ENCODE peak calls at places on chromosome 9, in nine cellular contexts. C, J, B, Z, G, S, O, A and T are unnamed samples.

GRCh38 chr9:79671558-79671957 is 99.8 kb downstream of the TLE4 start:
- DNase-seq in S (peak), O (no peak), G (no peak), J (no peak), C (peak), A (no peak), Z (no peak), B (no peak), T (no peak)

GRCh38 chr9:69999331-69999730 is 44.3 kb upstream of the MAMDC2 start:
- DNase-seq in S (no peak), C (no peak), B (no peak), G (no peak), A (no peak), J (no peak), Z (no peak), O (no peak), T (no peak)

GRCh38 chr9:129378241-129378661 is 200.2 kb upstream of the IER5L start:
- DNase-seq in B (no peak), Z (no peak), S (no peak), O (no peak), C (no peak), J (no peak), G (no peak), A (no peak), T (no peak)

GRCh38 chr9:93061791-93062299 is 3.3 kb downstream of the SUSD3 start:
- DNase-seq in A (no peak), Z (no peak), C (peak), O (peak), J (peak), S (no peak), G (no peak), B (no peak), T (peak)

GRCh38 chr9:38700695-38701094 is 19.2 kb downstream of the FAM240B start:
- DNase-seq in Z (no peak), B (peak), G (peak), A (no peak), S (no peak), J (no peak), O (no peak), C (peak), T (no peak)

GRCh38 chr9:73494894-73495293 is 343.2 kb downstream of the ANXA1 start:
- DNase-seq in C (no peak), B (no peak), O (no peak), S (no peak), G (no peak), Z (no peak), A (no peak), J (no peak), T (no peak)

GRCh38 chr9:89375181-89375760 is 57.0 kb downstream of the SECISBP2 start:
- DNase-seq in G (no peak), A (no peak), C (no peak), J (peak), S (peak), O (peak), Z (no peak), B (no peak), T (peak)

GRCh38 chr9:116101516-116101915 is 52.1 kb upstream of the PAPPA start:
- DNase-seq in Z (no peak), A (no peak), O (no peak), J (no peak), G (peak), S (peak), C (peak), B (peak), T (no peak)

GRCh38 chr9:95641591-95641990 is 124.8 kb upstream of the PTCH1 start:
- DNase-seq in Z (no peak), O (no peak), A (no peak), G (peak), S (no peak), C (no peak), B (peak), J (no peak), T (no peak)

GRCh38 chr9:132602207-132602606 is 19.8 kb downstream of the BARHL1 start:
- DNase-seq in Z (no peak), C (no peak), G (no peak), B (no peak), A (no peak), O (no peak), J (no peak), S (no peak), T (no peak)

GRCh38 chr9:928363-929042 is 48.0 kb upstream of the DMRT3 start:
- DNase-seq in S (no peak), O (no peak), Z (no peak), C (peak), A (no peak), J (peak), G (peak), B (no peak), T (peak)

GRCh38 chr9:131418143-131419028 is 24.5 kb downstream of the PRRC2B start:
- DNase-seq in Z (no peak), G (no peak), B (no peak), S (peak), C (no peak), A (no peak), J (no peak), O (no peak), T (no peak)

GRCh38 chr9:36504154-36504550 is 68.5 kb upstream of the MELK start:
- DNase-seq in O (no peak), C (no peak), J (no peak), G (no peak), A (no peak), S (no peak), Z (peak), B (no peak), T (no peak)

GRCh38 chr9:76400534-76401096 is 6.4 kb upstream of the RFK start:
- DNase-seq in B (no peak), J (no peak), O (no peak), A (no peak), G (no peak), Z (no peak), S (no peak), C (no peak), T (no peak)

GRCh38 chr9:12775963-12776774 is 1.3 kb downstream of the LURAP1L start:
- DNase-seq in J (peak), Z (no peak), C (peak), S (peak), A (peak), O (no peak), B (peak), G (peak), T (peak)

GRCh38 chr9:133112361-133113026 is 8.5 kb downstream of the RALGDS start:
- DNase-seq in B (no peak), C (no peak), O (peak), S (no peak), J (no peak), G (no peak), Z (no peak), A (no peak), T (peak)

GRCh38 chr9:12934515-12935301 is 159.9 kb downstream of the LURAP1L start:
- DNase-seq in O (no peak), Z (no peak), A (no peak), J (no peak), C (no peak), B (no peak), G (no peak), S (no peak), T (no peak)

GRCh38 chr9:129520981-129521380 is 99.9 kb downstream of the C9orf50 start:
- DNase-seq in G (no peak), A (no peak), C (no peak), J (no peak), O (no peak), B (no peak), Z (no peak), S (no peak), T (no peak)

GRCh38 chr9:125496313-125496838 is 210.6 kb downstream of the MAPKAP1 start:
- DNase-seq in C (no peak), G (no peak), A (no peak), O (no peak), Z (no peak), S (no peak), J (no peak), B (no peak), T (no peak)

GRCh38 chr9:127397722-127398647 is 1.0 kb downstream of the SLC2A8 start:
- DNase-seq in B (peak), G (peak), C (peak), O (no peak), S (peak), A (no peak), J (peak), Z (peak), T (peak)

GRCh38 chr9:22731786-22732185 is 285.2 kb downstream of the DMRTA1 start:
- DNase-seq in Z (no peak), B (no peak), G (no peak), S (no peak), C (no peak), J (no peak), A (no peak), O (no peak), T (no peak)

GRCh38 chr9:130681769-130682489 is 11.7 kb upstream of the EXOSC2 start:
- DNase-seq in C (peak), B (no peak), S (no peak), G (no peak), A (no peak), J (peak), O (no peak), Z (peak), T (peak)

GRCh38 chr9:137046094-137046787 is at the start of gene NPDC1:
- DNase-seq in J (peak), B (peak), S (peak), O (no peak), G (peak), A (no peak), C (peak), Z (peak), T (peak)

GRCh38 chr9:7216004-7216821 is 458.4 kb downstream of the KDM4C start:
- DNase-seq in O (no peak), Z (no peak), C (peak), A (peak), B (peak), J (no peak), G (peak), S (peak), T (no peak)

GRCh38 chr9:105204416-105204815 is 40.0 kb upstream of the SLC44A1 start:
- DNase-seq in B (peak), O (no peak), A (no peak), Z (no peak), J (no peak), C (no peak), S (no peak), G (peak), T (no peak)

GRCh38 chr9:72952914-72953313 is at the start of gene ALDH1A1:
- DNase-seq in O (no peak), J (no peak), B (peak), S (peak), G (no peak), A (no peak), C (peak), Z (no peak), T (no peak)

GRCh38 chr9:97556036-97556720 is 54.7 kb downstream of the TMOD1 start:
- DNase-seq in B (no peak), A (no peak), J (no peak), S (no peak), Z (no peak), G (no peak), O (no peak), C (no peak), T (no peak)

GRCh38 chr9:91176426-91176825 is 185.3 kb downstream of the AUH start:
- DNase-seq in S (no peak), Z (no peak), A (no peak), C (no peak), O (no peak), J (no peak), G (no peak), B (no peak), T (no peak)

GRCh38 chr9:20592673-20593072 is 29.6 kb downstream of the MLLT3 start:
- DNase-seq in Z (no peak), B (no peak), O (no peak), J (no peak), A (no peak), C (no peak), S (no peak), G (no peak), T (no peak)

GRCh38 chr9:89178162-89179120 is at the start of gene SHC3:
- DNase-seq in B (peak), J (no peak), Z (peak), O (no peak), G (peak), C (no peak), S (peak), A (no peak), T (no peak)

DNA sequence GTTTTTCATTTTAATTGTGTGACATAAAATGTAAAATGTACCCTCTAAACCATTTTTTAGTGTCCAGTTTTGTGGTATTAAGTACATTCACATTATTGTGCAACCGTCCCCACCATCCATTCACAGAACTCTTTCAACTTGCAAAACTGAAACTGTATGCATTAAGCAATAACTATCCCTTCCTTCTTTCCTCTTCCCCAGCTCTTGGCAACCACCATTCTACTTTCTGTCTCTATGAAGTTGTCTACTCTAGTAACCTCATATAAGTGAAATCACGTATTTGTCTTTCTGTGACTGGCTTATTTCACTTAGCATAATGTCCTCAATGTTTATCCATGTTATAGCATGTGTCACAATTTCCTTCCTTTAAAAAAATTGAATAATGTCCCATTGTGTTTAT is 142.4 kb downstream of the C9orf152 start:
- DNase-seq in Z (no peak), S (peak), G (peak), B (peak), O (no peak), J (no peak), A (no peak), C (no peak), T (peak)
- TF ChIP-seq CTCF in Z (no peak), S (no peak), G (no peak), B (no peak), O (no peak), J (no peak), A (no peak), C (no peak), T (no peak)

DNA sequence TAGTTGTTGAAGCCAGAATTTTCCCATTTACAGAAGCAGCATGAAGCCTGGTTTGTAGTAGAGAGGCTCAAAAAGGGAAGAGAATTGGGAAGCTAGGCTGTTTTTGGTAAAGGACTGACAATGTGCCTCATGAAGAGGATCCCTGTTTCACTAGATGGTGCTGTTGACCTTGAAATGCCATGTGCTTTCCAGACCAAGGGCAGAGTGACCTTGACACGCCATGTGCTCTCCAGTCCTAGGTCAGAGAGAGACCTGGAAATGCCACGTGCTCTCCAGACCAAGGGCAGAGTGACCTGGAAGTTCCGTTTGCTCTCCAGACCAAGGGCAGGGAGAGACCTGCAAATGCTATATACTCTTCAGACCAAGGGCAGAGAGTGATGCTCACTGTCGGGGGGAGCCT is 32.0 kb downstream of the UNC13B start:
- DNase-seq in B (peak), G (no peak), Z (no peak), O (no peak), S (peak), A (no peak), J (no peak), C (no peak), T (peak)
- TF ChIP-seq CTCF in B (peak), G (no peak), Z (no peak), O (no peak), S (peak), A (peak), J (no peak), C (no peak), T (no peak)

GRCh38 chr9:6197330-6197729 is 18.3 kb upstream of the IL33 start:
- DNase-seq in C (no peak), G (peak), A (no peak), Z (no peak), O (no peak), S (no peak), J (no peak), B (peak), T (peak)
- TF ChIP-seq CTCF in C (no peak), G (peak), A (peak), Z (no peak), O (peak), S (peak), J (no peak), B (peak), T (peak)

GRCh38 chr9:16385590-16386578 is 484.6 kb downstream of the BNC2 start:
- DNase-seq in B (peak), O (no peak), A (peak), J (no peak), C (peak), Z (no peak), G (peak), S (peak), T (no peak)

GRCh38 chr9:16386579-16387077 is 483.8 kb downstream of the BNC2 start:
- DNase-seq in O (no peak), J (no peak), G (peak), C (peak), B (no peak), Z (no peak), S (no peak), A (no peak), T (no peak)

GRCh38 chr9:16384993-16385392 is 485.5 kb downstream of the BNC2 start:
- DNase-seq in J (no peak), A (no peak), S (no peak), C (no peak), B (no peak), O (no peak), Z (no peak), G (no peak), T (no peak)

DNA sequence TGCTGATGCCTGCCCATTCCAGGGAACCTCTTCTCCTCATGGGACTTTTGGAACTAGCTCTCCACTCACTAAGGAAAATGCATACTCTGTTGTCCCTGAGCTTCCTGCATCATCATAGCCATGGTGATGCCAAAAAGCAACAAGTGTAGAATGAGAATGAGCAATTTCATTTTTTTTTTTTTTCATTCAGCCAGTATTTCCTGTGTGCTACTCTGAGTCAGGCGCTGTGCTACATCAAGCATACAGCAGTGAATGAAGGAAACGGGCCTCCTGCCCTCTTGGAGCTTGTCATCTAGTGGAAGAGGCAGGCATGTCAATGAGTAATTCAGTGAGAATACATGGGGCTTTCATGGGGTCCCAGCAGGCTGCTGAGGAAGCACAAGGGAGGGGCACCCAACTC is 483.1 kb downstream of the BNC2 start:
- DNase-seq in J (no peak), A (no peak), G (peak), S (no peak), C (no peak), B (peak), Z (no peak), O (no peak), T (no peak)
- TF ChIP-seq CTCF in J (no peak), A (no peak), G (no peak), S (no peak), C (no peak), B (no peak), Z (no peak), O (no peak), T (no peak)

DNA sequence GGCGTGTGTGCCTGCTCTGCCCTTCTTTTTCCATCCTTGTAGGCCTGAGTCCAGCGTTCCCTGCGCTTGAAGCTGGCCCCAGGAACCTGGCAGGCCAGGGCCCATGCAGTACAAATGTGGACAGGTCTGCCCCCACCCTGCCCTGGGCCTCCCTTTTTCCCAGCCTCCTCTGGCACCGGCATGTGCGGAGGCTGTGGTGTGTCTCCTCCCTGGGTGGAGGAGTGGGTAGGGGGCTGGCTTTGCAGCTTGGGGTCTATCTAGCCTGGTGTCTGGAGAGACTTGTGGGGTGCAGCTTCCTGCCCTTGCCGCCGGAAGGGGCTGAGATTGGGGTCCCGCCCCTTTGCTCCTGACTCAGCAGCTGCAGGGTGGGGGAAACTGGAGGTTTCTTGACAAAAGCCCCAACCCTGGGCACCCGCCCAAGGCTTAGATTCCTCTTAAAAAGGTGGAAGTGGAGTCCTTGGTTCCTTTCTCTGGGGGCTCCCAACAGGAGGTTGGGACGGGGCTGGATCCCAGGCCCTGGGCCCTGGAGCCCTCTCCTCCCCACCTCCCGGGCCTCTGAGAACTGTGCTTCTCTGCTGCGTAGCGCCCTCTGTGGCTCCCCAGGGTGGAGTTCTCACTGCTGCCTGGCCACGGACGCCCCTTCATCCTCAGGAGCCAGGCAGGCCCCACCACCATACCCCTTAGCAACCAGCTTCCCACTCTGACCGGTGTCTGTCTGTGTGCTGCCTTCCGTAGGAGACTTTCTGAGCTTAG is 18.0 kb downstream of the RXRA start:
- DNase-seq in C (no peak), J (no peak), G (peak), A (no peak), B (peak), O (no peak), S (no peak), Z (peak), T (no peak)
- TF ChIP-seq CTCF in C (no peak), J (no peak), G (peak), A (no peak), B (peak), O (no peak), S (no peak), Z (no peak), T (no peak)

DNA sequence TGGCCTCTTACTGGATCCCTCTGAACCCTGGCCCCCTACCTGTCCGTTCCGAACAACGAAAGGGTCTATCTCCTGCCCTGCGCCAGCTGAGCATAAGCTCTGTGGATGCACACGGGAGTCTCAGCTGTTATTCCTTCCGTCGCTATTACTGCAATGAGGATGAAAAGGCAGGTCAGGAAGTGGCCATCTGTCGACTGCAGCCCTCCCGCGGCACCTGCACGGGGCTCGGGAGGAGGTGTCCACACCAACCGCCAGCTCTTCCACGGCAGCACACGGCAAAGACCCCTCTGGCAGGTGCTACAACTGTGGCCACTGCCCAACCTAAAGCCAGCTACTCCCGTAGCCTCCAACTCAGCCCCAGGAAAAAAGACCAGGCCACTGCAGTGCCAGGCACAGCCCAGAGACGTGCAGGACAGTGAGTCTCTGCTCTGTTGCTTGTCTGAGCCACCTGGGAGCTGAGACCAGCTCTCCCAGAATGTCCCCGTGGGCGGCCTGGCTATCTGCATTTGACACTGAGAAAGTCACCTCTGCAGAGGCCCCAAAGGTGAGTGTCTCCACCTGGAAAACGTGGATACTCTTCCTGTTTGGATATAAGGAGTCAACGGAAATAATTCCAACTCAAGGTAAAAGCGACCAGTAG is 19.1 kb downstream of the CAMSAP1 start:
- DNase-seq in C (no peak), G (no peak), J (no peak), O (no peak), A (no peak), S (no peak), B (no peak), Z (no peak), T (no peak)
- TF ChIP-seq CTCF in C (no peak), G (no peak), J (no peak), O (no peak), A (no peak), S (no peak), B (no peak), Z (no peak), T (no peak)